ENCODE peak calls at places on chromosome 10, in seven cellular contexts. J is neural crest cell, F is HTR-8/SVneo, Q is NCI-H1048, T is retina, C is GF-D8, Z is NT2/D1. A is an unnamed sample.

GRCh38 chr10:102799691-102800435 is 37.4 kb downstream of the CYP17A1 start:
- DNase-seq in T (no peak), Z (no peak), C (no peak), F (no peak), Q (no peak), J (no peak), A (no peak)

GRCh38 chr10:74753295-74754211 is 72.8 kb upstream of the KAT6B start:
- DNase-seq in T (no peak), Q (no peak), Z (no peak), C (no peak), J (no peak), F (peak), A (no peak)

GRCh38 chr10:118163227-118163626 is 116.5 kb upstream of the RAB11FIP2 start:
- DNase-seq in F (no peak), C (no peak), Z (no peak), T (no peak), Q (no peak), J (no peak), A (no peak)

GRCh38 chr10:22250897-22251605 is 33.2 kb upstream of the EBLN1 start:
- DNase-seq in Z (no peak), C (no peak), F (no peak), T (no peak), J (no peak), Q (no peak), A (peak)

GRCh38 chr10:89278034-89278535 is 23.8 kb upstream of the IFIT2 start:
- DNase-seq in Q (no peak), J (no peak), T (no peak), F (peak), C (no peak), Z (no peak), A (no peak)

GRCh38 chr10:30751678-30752331 is 122.3 kb upstream of the LYZL2 start:
- DNase-seq in Q (no peak), J (peak), F (peak), Z (no peak), C (peak), T (no peak), A (peak)

GRCh38 chr10:57898231-57898630 is 369.5 kb downstream of the IPMK start:
- DNase-seq in J (no peak), C (no peak), F (no peak), T (no peak), Q (peak), Z (no peak), A (no peak)

GRCh38 chr10:31314256-31315183 is 4.5 kb upstream of the ZEB1 start:
- DNase-seq in C (no peak), J (no peak), Z (no peak), F (no peak), Q (no peak), T (no peak), A (no peak)

GRCh38 chr10:49001402-49001801 is 61.8 kb upstream of the LRRC18 start:
- DNase-seq in C (no peak), T (peak), Z (peak), F (no peak), Q (no peak), J (no peak), A (no peak)

A was measured in AML-193.